ENCODE peak calls at places on chromosomes 5 and 9, in nine cellular contexts. S is foreskin fibroblast, E is dorsolateral prefrontal cortex, D is A673, Y is osteoblast, I is fibroblast of mammary gland, Z is cardiac fibroblast, T is fibroblast of villous mesenchyme, F is gastrocnemius medialis. R is an unnamed sample.

GRCh38 chr5:141958113-141958512 is at the start of gene PCDH12:
- DNase-seq in S (no peak), E (no peak), D (peak), Y (no peak), I (peak), Z (peak), T (no peak), F (no peak), R (peak)

GRCh38 chr5:104045987-104046386 is 483.4 kb upstream of the NUDT12 start:
- DNase-seq in S (no peak), E (no peak), D (no peak), Y (peak), I (no peak), Z (no peak), T (no peak), F (no peak), R (no peak)

GRCh38 chr9:108316066-108316465 is 539.7 kb downstream of the ACTL7B start:
- DNase-seq in S (peak), E (no peak), D (peak), Y (no peak), I (no peak), Z (no peak), T (peak), F (no peak), R (no peak)

GRCh38 chr9:33029106-33029788 is 4.2 kb downstream of the DNAJA1 start:
- DNase-seq in S (peak), E (no peak), D (no peak), Y (no peak), I (peak), Z (peak), T (peak), F (no peak), R (peak)

GRCh38 chr9:27541740-27542139 is 12.1 kb upstream of the MOB3B start:
- DNase-seq in S (no peak), E (no peak), D (no peak), Y (peak), I (no peak), Z (no peak), T (no peak), F (no peak), R (no peak)

GRCh38 chr5:36877667-36878420 is 1.3 kb downstream of the NIPBL start:
- DNase-seq in S (peak), E (no peak), D (peak), Y (peak), I (peak), Z (peak), T (peak), F (no peak), R (peak)

GRCh38 chr9:1047605-1048235 is 2.4 kb upstream of the DMRT2 start:
- DNase-seq in S (peak), E (no peak), D (no peak), Y (peak), I (no peak), Z (peak), T (no peak), F (no peak), R (peak)

GRCh38 chr5:164204338-164204946 is 699.0 kb downstream of the MAT2B start:
- DNase-seq in S (peak), E (no peak), D (no peak), Y (peak), I (peak), Z (peak), T (peak), F (no peak), R (peak)

GRCh38 chr5:125209650-125210049 is 463.2 kb upstream of the ZNF608 start:
- DNase-seq in S (peak), E (no peak), D (no peak), Y (no peak), I (peak), Z (no peak), T (peak), F (no peak), R (no peak)

GRCh38 chr5:119336262-119336661 is 19.6 kb upstream of the TNFAIP8 start:
- DNase-seq in S (no peak), E (no peak), D (no peak), Y (no peak), I (no peak), Z (no peak), T (no peak), F (no peak), R (no peak)
- TF ChIP-seq CTCF in S (no peak), E (no peak), D (no peak), Y (no peak), I (no peak), Z (no peak), T (no peak), F (no peak), R (no peak)

GRCh38 chr9:133088756-133089155 is 27.0 kb downstream of the CEL start:
- DNase-seq in S (no peak), E (no peak), D (no peak), Y (peak), I (no peak), Z (no peak), T (no peak), F (no peak), R (no peak)
- H3K4me3 ChIP-seq in S (no peak), E (no peak), D (no peak), Y (no peak), I (no peak), Z (no peak), T (no peak), F (no peak), R (no peak)

DNA sequence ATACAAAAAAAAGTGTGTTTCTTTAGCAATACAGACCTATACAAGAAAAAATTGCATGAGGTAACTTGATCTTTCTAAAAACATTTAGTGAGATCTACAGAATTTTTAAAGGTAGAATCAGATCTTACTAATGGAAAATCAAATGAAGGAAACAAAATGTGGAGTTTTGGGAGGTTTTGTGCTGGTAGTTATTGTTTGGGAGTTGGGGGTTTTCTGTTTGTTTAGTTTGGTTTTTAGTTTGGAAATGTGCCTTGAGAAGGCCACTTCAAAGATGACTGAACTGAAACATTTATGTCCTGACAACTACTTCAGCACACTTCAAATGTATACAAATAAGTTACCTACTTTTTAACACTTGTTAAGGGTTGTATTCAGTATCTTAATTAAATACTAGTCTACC is 280.1 kb downstream of the NR2F1-AS1 start:
- DNase-seq in S (no peak), E (no peak), D (no peak), Y (no peak), I (no peak), Z (no peak), T (no peak), F (no peak), R (no peak)
- TF ChIP-seq CTCF in S (no peak), E (no peak), D (no peak), Y (no peak), I (no peak), Z (no peak), T (no peak), F (no peak), R (no peak)

GRCh38 chr5:64330728-64331231 is 165.1 kb downstream of the RNF180 start:
- DNase-seq in S (no peak), E (no peak), D (no peak), Y (no peak), I (no peak), Z (no peak), T (no peak), F (peak), R (no peak)
- H3K4me3 ChIP-seq in S (no peak), E (no peak), D (no peak), Y (no peak), I (no peak), Z (no peak), T (no peak), F (no peak), R (no peak)

DNA sequence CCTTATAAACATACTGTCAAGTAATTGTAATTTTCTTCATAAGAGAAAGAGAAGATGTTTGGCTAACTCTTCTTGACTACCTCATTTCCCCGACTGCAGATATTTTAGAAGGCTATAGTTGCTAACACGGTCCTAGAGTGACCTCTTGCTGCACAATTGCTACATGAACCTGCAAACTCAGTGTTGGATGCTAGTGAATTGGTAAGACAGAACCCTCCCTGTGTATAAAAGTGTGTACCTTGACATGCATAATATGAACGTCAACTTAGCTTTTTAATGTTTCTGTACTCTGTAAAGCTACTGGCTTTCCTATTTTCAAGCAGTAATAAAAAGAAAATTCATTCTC is 46.7 kb upstream of the CER1 start:
- DNase-seq in S (peak), E (no peak), D (peak), Y (no peak), I (peak), Z (peak), T (peak), F (no peak), R (peak)
- TF ChIP-seq CTCF in S (no peak), E (no peak), D (peak), Y (peak), I (peak), Z (peak), T (peak), F (peak), R (peak)

GRCh38 chr5:61734001-61734400 is 401.9 kb downstream of the ZSWIM6 start:
- DNase-seq in S (peak), E (no peak), D (no peak), Y (no peak), I (no peak), Z (no peak), T (no peak), F (no peak), R (no peak)

GRCh38 chr5:61731946-61732314 is 399.9 kb downstream of the ZSWIM6 start:
- DNase-seq in S (no peak), E (no peak), D (no peak), Y (no peak), I (no peak), Z (no peak), T (no peak), F (no peak), R (no peak)

GRCh38 chr5:61732796-61733195 is 400.7 kb downstream of the ZSWIM6 start:
- DNase-seq in S (no peak), E (no peak), D (no peak), Y (no peak), I (no peak), Z (no peak), T (no peak), F (no peak), R (no peak)

GRCh38 chr5:61731267-61731945 is 399.3 kb downstream of the ZSWIM6 start:
- DNase-seq in S (no peak), E (no peak), D (no peak), Y (no peak), I (no peak), Z (no peak), T (no peak), F (no peak), R (no peak)

DNA sequence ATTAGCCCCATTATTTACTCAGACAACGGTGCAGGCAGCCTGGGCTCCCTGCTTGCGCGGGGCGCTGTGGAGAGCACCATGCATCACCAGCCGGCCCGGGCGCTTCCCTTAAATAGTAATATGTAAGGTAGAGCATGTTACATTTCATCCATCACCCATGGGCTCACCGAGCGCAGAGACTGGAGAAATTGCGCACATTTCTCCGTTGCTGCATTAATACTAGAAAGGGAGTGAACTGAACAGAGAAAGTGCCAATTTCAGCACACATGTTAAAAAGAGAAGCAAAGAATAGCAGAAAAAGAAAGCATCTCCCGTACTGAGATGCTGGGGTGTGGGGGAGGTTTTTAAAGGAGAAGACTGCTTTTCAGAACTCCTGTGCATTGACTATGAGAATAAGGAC is 400.3 kb downstream of the ZSWIM6 start:
- DNase-seq in S (no peak), E (peak), D (no peak), Y (no peak), I (no peak), Z (no peak), T (no peak), F (no peak), R (peak)
- H3K4me3 ChIP-seq in S (no peak), E (peak), D (no peak), Y (no peak), I (no peak), Z (no peak), T (no peak), F (no peak), R (no peak)

GRCh38 chr5:176538505-176538806 is 1.3 kb upstream of the RNF44 start:
- DNase-seq in S (peak), E (no peak), D (no peak), Y (no peak), I (no peak), Z (no peak), T (no peak), F (no peak), R (no peak)
- TF ChIP-seq CTCF in S (no peak), E (no peak), D (no peak), Y (no peak), I (no peak), Z (no peak), T (no peak), F (no peak), R (no peak)